ENCODE peak calls at places on chromosomes 5 and 9, in six cellular contexts. Z is HepG2, A is neuronal stem cell, B is mesenchymal stem cell, F is body of pancreas, C is BE2C. H is an unnamed sample.

GRCh38 chr5:8329773-8330172 is 460.8 kb downstream of the MTRR start:
- DNase-seq in Z (no peak), A (no peak), B (no peak), F (no peak), C (no peak), H (no peak)

GRCh38 chr5:180174587-180174972 is 34.4 kb downstream of the RASGEF1C start:
- DNase-seq in Z (no peak), A (no peak), B (no peak), F (no peak), C (no peak), H (no peak)

GRCh38 chr5:77431286-77431685 is 60.8 kb downstream of the WDR41 start:
- DNase-seq in Z (no peak), A (no peak), B (no peak), F (no peak), C (no peak), H (no peak)

GRCh38 chr5:150410524-150411244 is 2.0 kb downstream of the CD74 start:
- DNase-seq in Z (peak; percentile 59), A (peak; percentile 68), B (peak; percentile 84), F (peak; percentile 72), C (peak; percentile 64), H (peak; percentile 76)

GRCh38 chr9:81815781-81816180 is 112.4 kb upstream of the SPATA31D4 start:
- DNase-seq in Z (no peak), A (no peak), B (no peak), F (no peak), C (no peak), H (no peak)

GRCh38 chr9:131676431-131676972 is 63.4 kb downstream of the RAPGEF1 start:
- DNase-seq in Z (no peak), A (no peak), B (no peak), F (no peak), C (no peak), H (no peak)

GRCh38 chr9:120257483-120257882 is 322.5 kb downstream of the CDK5RAP2 start:
- DNase-seq in Z (no peak), A (no peak), B (no peak), F (no peak), C (no peak), H (no peak)

GRCh38 chr5:176762489-176762888 is 47.9 kb upstream of the UNC5A start:
- DNase-seq in Z (no peak), A (no peak), B (no peak), F (no peak), C (no peak), H (no peak)

GRCh38 chr5:88092358-88092757 is 176.3 kb downstream of the TMEM161B start:
- DNase-seq in Z (no peak), A (no peak), B (no peak), F (no peak), C (no peak), H (no peak)

GRCh38 chr5:128083811-128084227 is 253 bp downstream of the SLC12A2 start:
- DNase-seq in Z (peak; percentile 4), A (no peak), B (no peak), F (no peak), C (no peak), H (peak; percentile 59)

GRCh38 chr9:120854596-120855327 is 12.0 kb upstream of the PSMD5 start:
- DNase-seq in Z (no peak), A (no peak), B (no peak), F (no peak), C (no peak), H (no peak)

GRCh38 chr5:39459091-39459490 is 34.3 kb upstream of the DAB2 start:
- DNase-seq in Z (no peak), A (no peak), B (peak; percentile 37), F (no peak), C (no peak), H (no peak)

GRCh38 chr9:70613024-70613768 is 198.7 kb upstream of the KLF9 start:
- DNase-seq in Z (no peak), A (no peak), B (no peak), F (no peak), C (no peak), H (no peak)

GRCh38 chr9:107286057-107286456 is 3.0 kb downstream of the RAD23B start:
- DNase-seq in Z (peak; percentile 64), A (no peak), B (peak; percentile 60), F (peak; percentile 17), C (no peak), H (no peak)

GRCh38 chr5:96880402-96881164 is 4.3 kb downstream of the ERAP2 start:
- DNase-seq in Z (no peak), A (no peak), B (peak; percentile 74), F (no peak), C (no peak), H (peak; percentile 58)

GRCh38 chr5:152072076-152072475 is 147.4 kb upstream of the GLRA1 start:
- DNase-seq in Z (no peak), A (no peak), B (no peak), F (no peak), C (no peak), H (no peak)

GRCh38 chr5:100840364-100840763 is 62.7 kb downstream of the ST8SIA4 start:
- DNase-seq in Z (no peak), A (no peak), B (peak; percentile 65), F (no peak), C (no peak), H (no peak)

GRCh38 chr5:30572279-30572678 is 621.2 kb upstream of the CDH6 start:
- DNase-seq in Z (peak; percentile 3), A (no peak), B (no peak), F (no peak), C (peak; percentile 30), H (no peak)

GRCh38 chr5:72510610-72511121 is 3.5 kb upstream of the ZNF366 start:
- DNase-seq in Z (no peak), A (no peak), B (peak; percentile 96), F (no peak), C (no peak), H (no peak)

GRCh38 chr9:36903541-36904435 is 130.3 kb downstream of the PAX5 start:
- DNase-seq in Z (peak; percentile 12), A (no peak), B (peak; percentile 76), F (peak; percentile 32), C (peak; percentile 92), H (no peak)

GRCh38 chr5:14490309-14490711 is 91.3 kb upstream of the OTULINL start:
- DNase-seq in Z (no peak), A (no peak), B (no peak), F (peak; percentile 50), C (no peak), H (no peak)

GRCh38 chr5:157130933-157131332 is 11.7 kb downstream of the MED7 start:
- DNase-seq in Z (no peak), A (no peak), B (peak; percentile 30), F (no peak), C (peak; percentile 48), H (peak; percentile 44)

GRCh38 chr5:127068771-127069330 is 4.5 kb downstream of the C5orf63 start:
- DNase-seq in Z (no peak), A (no peak), B (no peak), F (no peak), C (no peak), H (no peak)

GRCh38 chr5:178991190-178992145 is 3.7 kb downstream of the GRM6 start:
- DNase-seq in Z (no peak), A (no peak), B (no peak), F (no peak), C (no peak), H (no peak)

GRCh38 chr5:178992291-178992895 is 2.7 kb downstream of the GRM6 start:
- DNase-seq in Z (no peak), A (no peak), B (no peak), F (no peak), C (no peak), H (no peak)

GRCh38 chr5:178989311-178989710 is 5.8 kb downstream of the GRM6 start:
- DNase-seq in Z (no peak), A (no peak), B (no peak), F (no peak), C (no peak), H (no peak)

GRCh38 chr5:178988436-178989220 is 6.5 kb downstream of the GRM6 start:
- DNase-seq in Z (no peak), A (no peak), B (no peak), F (no peak), C (no peak), H (no peak)

GRCh38 chr5:178990491-178990890 is 4.6 kb downstream of the GRM6 start:
- DNase-seq in Z (no peak), A (no peak), B (no peak), F (no peak), C (no peak), H (no peak)
- H3K9me3 ChIP-seq in Z (peaks cover 40% of the 10 kb centered on the region), A (peaks cover 37% of the 10 kb centered on the region), B (peaks cover 22% of the 10 kb centered on the region), F (no peaks in the 10 kb centered on the region), C (peaks cover 4% of the 10 kb centered on the region), H (peaks cover 24% of the 10 kb centered on the region)

DNA sequence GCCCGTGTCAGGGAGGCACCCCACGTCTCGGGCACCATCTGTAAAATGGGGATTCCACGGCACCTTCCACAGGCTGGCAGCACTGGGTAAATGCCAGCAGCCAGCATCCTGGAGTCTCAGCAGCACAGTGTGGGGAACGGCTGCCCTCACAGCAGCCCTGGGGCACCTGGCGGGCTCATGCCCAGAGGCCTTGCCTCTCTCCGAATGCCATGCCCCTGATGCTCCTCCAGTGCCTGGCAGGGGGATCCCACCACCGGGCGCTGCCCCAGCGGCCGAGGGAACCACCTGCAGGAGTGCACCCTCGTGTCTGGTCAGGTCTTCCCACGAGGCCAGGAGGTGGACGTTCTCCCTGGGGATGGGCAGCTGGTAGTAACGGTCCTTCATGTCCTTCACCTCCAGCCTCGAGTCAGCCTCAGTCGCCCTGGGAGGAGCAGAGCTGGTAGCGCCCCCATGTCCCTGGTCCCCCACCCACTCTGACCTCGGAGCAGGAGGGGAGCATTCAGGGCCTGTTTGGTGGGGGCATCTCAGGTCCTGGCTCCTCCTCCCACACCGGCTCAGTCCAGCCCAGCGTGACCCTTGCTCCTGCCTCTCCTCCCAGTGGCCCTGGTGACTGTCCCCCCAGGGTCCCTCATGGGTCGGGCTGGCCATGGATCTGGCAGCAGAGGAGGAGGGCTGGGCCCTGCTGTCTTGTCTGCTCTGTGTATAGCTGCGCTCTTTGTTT is 49.9 kb upstream of the NRARP start:
- DNase-seq in Z (no peak), A (no peak), B (no peak), F (no peak), C (no peak), H (no peak)
- H3K9me3 ChIP-seq in Z (peaks cover 17% of the 10 kb centered on the region), A (peaks cover 16% of the 10 kb centered on the region), B (peaks cover 22% of the 10 kb centered on the region), F (no peaks in the 10 kb centered on the region), C (peaks cover 4% of the 10 kb centered on the region), H (peaks cover 26% of the 10 kb centered on the region)

DNA sequence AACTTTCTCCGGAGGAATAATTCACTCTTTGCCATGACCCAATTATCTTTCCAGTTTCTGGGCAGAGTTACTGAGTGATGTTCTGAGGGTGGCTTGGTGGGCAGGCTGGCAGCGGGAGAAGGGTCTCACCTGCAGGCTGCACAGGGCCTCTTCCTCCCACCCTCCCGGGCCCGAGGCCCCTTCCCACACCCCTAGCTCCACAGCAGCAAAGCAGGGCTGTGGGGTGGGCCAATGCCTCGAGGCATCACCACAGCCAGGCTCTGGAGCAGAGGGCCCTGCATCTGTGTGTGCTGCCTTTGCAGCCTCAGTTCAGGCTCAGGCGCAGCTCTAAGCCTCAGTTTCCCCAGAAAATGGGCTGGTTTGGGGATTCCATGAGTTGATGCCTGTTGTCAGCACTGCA is 120.2 kb upstream of the FOXD4L5 start:
- DNase-seq in Z (no peak), A (no peak), B (no peak), F (no peak), C (no peak), H (no peak)
- H3K9me3 ChIP-seq in Z (no peaks in the 10 kb centered on the region), A (no peaks in the 10 kb centered on the region), B (no peaks in the 10 kb centered on the region), F (no peaks in the 10 kb centered on the region), C (no peaks in the 10 kb centered on the region), H (no peaks in the 10 kb centered on the region)

DNA sequence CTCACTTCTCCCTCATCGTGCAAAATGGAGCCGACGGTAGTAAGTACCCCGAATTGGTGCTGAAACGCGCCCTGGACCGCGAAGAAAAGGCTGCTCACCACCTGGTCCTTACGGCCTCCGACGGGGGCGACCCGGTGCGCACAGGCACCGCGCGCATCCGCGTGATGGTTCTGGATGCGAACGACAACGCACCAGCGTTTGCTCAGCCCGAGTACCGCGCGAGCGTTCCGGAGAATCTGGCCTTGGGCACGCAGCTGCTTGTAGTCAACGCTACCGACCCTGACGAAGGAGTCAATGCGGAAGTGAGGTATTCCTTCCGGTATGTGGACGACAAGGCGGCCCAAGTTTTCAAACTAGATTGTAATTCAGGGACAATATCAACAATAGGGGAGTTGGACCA is 979 bp downstream of the PCDHGA12 start:
- DNase-seq in Z (no peak), A (no peak), B (no peak), F (no peak), C (no peak), H (no peak)
- H3K9me3 ChIP-seq in Z (peaks cover 19% of the 10 kb centered on the region), A (peaks cover 70% of the 10 kb centered on the region), B (peaks cover 25% of the 10 kb centered on the region), F (no peaks in the 10 kb centered on the region), C (peaks cover 9% of the 10 kb centered on the region), H (peaks cover 59% of the 10 kb centered on the region)